ENCODE peak calls at places on chromosomes 16 and 17, in seven cellular contexts. H is glutamatergic neuron, O is RWPE1, A is Calu3, I is AG10803, Y is thoracic aorta, J is ovary. R is an unnamed sample.

GRCh38 chr17:11264183-11264871 is 23.3 kb downstream of the SHISA6 start:
- DNase-seq in I (no peak), O (no peak), A (no peak), Y (no peak), H (no peak), J (no peak), R (no peak)

GRCh38 chr16:57646388-57647039 is 18.1 kb downstream of the ADGRG1 start:
- DNase-seq in J (no peak), I (no peak), O (no peak), A (no peak), Y (no peak), H (no peak), R (no peak)

GRCh38 chr17:44221862-44222111 is 2.3 kb upstream of the UBTF start:
- DNase-seq in A (peak; percentile 45), H (no peak), I (no peak), J (no peak), Y (no peak), O (peak; percentile 18), R (no peak)

GRCh38 chr17:2853111-2853721 is 57.0 kb downstream of the RAP1GAP2 start:
- DNase-seq in A (peak; percentile 46), J (peak; percentile 45), Y (peak; percentile 25), I (peak; percentile 33), H (peak; percentile 58), O (peak; percentile 72), R (peak; percentile 74)

GRCh38 chr17:45123930-45124796 is 8.2 kb downstream of the PLCD3 start:
- DNase-seq in Y (peak; percentile 69), O (peak; percentile 88), J (peak; percentile 76), A (peak; percentile 96), H (no peak), I (peak; percentile 85), R (no peak)

GRCh38 chr17:39538875-39539274 is 68.8 kb downstream of the NEUROD2 start:
- DNase-seq in O (no peak), J (no peak), I (no peak), H (no peak), Y (no peak), A (no peak), R (no peak)

GRCh38 chr17:67375761-67376160 is 1.3 kb upstream of the PITPNC1 start:
- DNase-seq in Y (no peak), I (peak; percentile 26), A (no peak), O (no peak), J (no peak), H (no peak), R (no peak)

GRCh38 chr16:91484-91883 is 13.5 kb downstream of the MPG start:
- DNase-seq in H (no peak), J (no peak), A (no peak), Y (no peak), O (no peak), I (no peak), R (no peak)

GRCh38 chr17:57277923-57278604 is 21.7 kb downstream of the MSI2 start:
- DNase-seq in J (no peak), O (no peak), H (no peak), Y (no peak), A (no peak), I (no peak), R (no peak)
- TF ChIP-seq CTCF in J (no peak), O (no peak), H (no peak), Y (no peak), A (no peak), I (no peak), R (no peak)

GRCh38 chr17:1649844-1650409 is at the start of gene RILP:
- DNase-seq in H (no peak), I (peak; percentile 25), Y (no peak), O (peak; percentile 64), A (peak; percentile 63), J (peak; percentile 81), R (peak; percentile 73)

GRCh38 chr17:1646199-1646875 is 805 bp upstream of the SCARF1 start:
- DNase-seq in O (no peak), H (no peak), J (no peak), A (no peak), I (no peak), Y (no peak), R (no peak)

GRCh38 chr17:1648582-1649115 is 1.0 kb downstream of the RILP start:
- DNase-seq in A (peak; percentile 88), J (peak; percentile 97), O (peak; percentile 94), I (peak; percentile 94), H (peak; percentile 96), Y (peak; percentile 82), R (peak; percentile 96)

GRCh38 chr17:1649116-1649843 is 386 bp downstream of the RILP start:
- DNase-seq in H (peak; percentile 76), O (peak; percentile 85), Y (peak; percentile 63), I (peak; percentile 85), J (peak; percentile 92), A (peak; percentile 78), R (peak; percentile 86)

GRCh38 chr17:1647802-1648581 is 1.7 kb downstream of the RILP start:
- DNase-seq in H (peak; percentile 59), I (peak; percentile 26), Y (no peak), A (no peak), J (no peak), O (no peak), R (peak; percentile 72)
- TF ChIP-seq CTCF in H (no peak), I (peak; percentile 38), Y (no peak), A (no peak), J (no peak), O (no peak), R (no peak)

DNA sequence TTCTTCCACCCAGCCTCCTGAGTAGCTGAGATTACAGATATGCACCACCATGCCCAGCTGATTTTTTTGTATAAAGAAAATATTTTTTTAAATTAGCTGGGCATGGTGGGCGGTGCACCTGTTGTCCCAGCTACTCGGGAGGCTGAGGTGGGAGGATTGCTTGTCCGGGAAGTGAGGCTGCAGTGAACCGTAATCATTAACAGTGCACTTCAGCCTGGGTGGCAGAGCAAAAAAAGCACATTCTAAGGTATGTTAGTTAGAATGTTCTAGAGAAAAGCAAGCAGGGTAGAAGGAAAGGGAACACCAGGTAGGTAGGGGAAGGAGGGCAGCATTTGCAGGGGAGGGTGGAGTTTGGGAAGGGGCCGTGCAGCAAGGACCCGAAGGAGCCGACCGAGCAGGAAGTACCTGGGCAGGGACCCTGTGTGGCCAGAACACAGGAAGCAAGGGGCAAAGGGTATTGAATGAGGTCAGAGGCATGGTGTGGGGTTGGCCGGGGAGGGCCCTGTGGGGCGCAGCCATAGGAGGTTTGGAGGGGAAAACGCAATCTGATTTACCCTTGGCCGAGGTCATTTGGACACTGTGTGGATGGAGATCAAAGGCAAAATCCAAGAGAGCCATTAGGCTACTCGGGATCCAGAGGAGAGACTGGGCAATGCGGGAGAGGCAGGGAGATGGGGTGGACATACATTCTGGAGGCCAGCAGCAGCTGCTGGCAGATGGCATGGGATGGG is 2.3 kb downstream of the C17orf99 start:
- DNase-seq in I (no peak), A (no peak), O (no peak), Y (no peak), H (no peak), J (no peak), R (no peak)
- TF ChIP-seq CTCF in I (no peak), A (no peak), O (no peak), Y (no peak), H (no peak), J (no peak), R (no peak)

GRCh38 chr17:20613248-20613647 is 33.7 kb downstream of the CDRT15L2 start:
- DNase-seq in Y (no peak), J (no peak), I (no peak), H (no peak), O (no peak), A (no peak), R (no peak)

GRCh38 chr17:20611314-20611713 is 31.8 kb downstream of the CDRT15L2 start:
- DNase-seq in A (no peak), I (no peak), Y (no peak), J (no peak), H (no peak), O (no peak), R (no peak)

GRCh38 chr17:20613905-20614304 is 34.4 kb downstream of the CDRT15L2 start:
- DNase-seq in Y (no peak), J (no peak), H (no peak), O (no peak), A (no peak), I (no peak), R (no peak)

DNA sequence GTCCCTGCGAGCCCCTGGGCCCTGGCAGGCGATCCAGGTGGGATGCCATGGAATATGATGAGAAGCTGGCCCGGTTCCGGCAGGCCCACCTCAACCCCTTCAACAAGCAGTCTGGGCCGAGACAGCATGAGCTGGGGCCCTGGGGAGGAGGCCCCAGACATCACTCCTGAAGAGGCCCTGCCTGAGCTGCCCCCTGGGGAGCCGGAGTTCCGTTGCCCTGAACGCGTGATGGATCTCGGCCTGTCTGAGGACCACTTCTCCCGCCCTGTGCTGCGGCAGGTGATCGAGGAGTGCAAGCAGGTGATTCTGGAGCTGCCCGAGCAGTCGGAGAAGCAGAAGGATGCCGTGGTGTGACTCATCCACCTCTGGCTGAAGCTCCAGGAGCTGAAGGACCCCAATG is 33.1 kb downstream of the CDRT15L2 start:
- DNase-seq in O (no peak), H (no peak), Y (no peak), J (no peak), I (no peak), A (no peak), R (no peak)
- TF ChIP-seq CTCF in O (no peak), H (no peak), Y (no peak), J (no peak), I (no peak), A (no peak), R (no peak)

GRCh38 chr17:57245786-57246185 is 10.5 kb upstream of the MSI2 start:
- DNase-seq in Y (no peak), A (no peak), I (no peak), O (no peak), J (no peak), H (no peak), R (no peak)
- TF ChIP-seq CTCF in Y (no peak), A (no peak), I (no peak), O (no peak), J (no peak), H (no peak), R (no peak)

GRCh38 chr16:85915125-85915845 is 16.3 kb downstream of the IRF8 start:
- DNase-seq in I (no peak), Y (no peak), A (no peak), H (no peak), O (no peak), J (no peak), R (no peak)

GRCh38 chr16:85917959-85918358 is 19.0 kb downstream of the IRF8 start:
- DNase-seq in Y (no peak), H (no peak), O (no peak), I (no peak), J (no peak), A (no peak), R (no peak)

GRCh38 chr16:85916141-85916890 is 17.4 kb downstream of the IRF8 start:
- DNase-seq in A (peak; percentile 75), I (no peak), J (no peak), Y (no peak), H (no peak), O (peak; percentile 47), R (no peak)

GRCh38 chr16:85918436-85918835 is 19.5 kb downstream of the IRF8 start:
- DNase-seq in O (no peak), Y (no peak), A (no peak), I (no peak), J (no peak), H (no peak), R (no peak)

DNA sequence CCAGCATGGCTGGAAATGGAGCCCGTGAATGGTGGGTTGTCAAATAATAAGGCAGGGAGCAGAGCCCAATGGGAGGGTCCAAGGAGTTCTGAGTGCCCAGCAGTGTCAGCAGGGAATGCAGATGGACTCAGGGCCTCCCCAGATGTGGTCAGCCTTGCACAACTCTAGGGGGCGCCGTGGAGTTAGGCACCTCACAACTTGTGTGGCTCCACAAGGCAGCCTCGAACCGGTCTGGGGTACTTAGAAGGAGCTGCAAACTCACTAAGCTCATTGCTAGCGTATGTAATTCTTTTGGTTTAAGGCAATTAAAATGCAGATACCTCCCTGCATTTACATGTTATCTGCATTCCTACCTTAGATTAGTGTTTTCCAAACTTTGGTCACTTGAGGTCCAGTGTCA is 18.1 kb downstream of the IRF8 start:
- DNase-seq in I (no peak), J (no peak), Y (no peak), O (no peak), H (no peak), A (no peak), R (no peak)
- TF ChIP-seq CTCF in I (peak; percentile 18), J (no peak), Y (no peak), O (no peak), H (peak; percentile 21), A (peak; percentile 19), R (peak; percentile 54)

R was measured in type B pancreatic cell.